ENCODE peak calls at places on chromosomes 7 and 10, in five cellular contexts. W, Y, H, J and T are unnamed samples.
A peak's percentile ranks its signal among the peaks of the same experiment; 100 is the strongest.

GRCh38 chr7:98831641-98832221 is 38.1 kb downstream of the TMEM130 start:
- DNase-seq in W (no peak), Y (peak; percentile 51), H (peak; percentile 7), J (no peak), T (peak; percentile 53)

GRCh38 chr10:112471878-112472487 is 25.0 kb downstream of the VTI1A start:
- DNase-seq in W (no peak), Y (peak; percentile 59), H (peak; percentile 63), J (peak; percentile 20), T (no peak)

GRCh38 chr7:45052011-45052410 is 36.8 kb downstream of the NACAD start:
- DNase-seq in W (no peak), Y (peak; percentile 97), H (no peak), J (no peak), T (no peak)

GRCh38 chr10:14751576-14752330 is 22.9 kb downstream of the FAM107B start:
- DNase-seq in W (no peak), Y (peak; percentile 30), H (peak; percentile 64), J (no peak), T (no peak)

GRCh38 chr7:155009570-155010157 is 6.7 kb upstream of the PAXIP1 start:
- DNase-seq in W (no peak), Y (peak; percentile 61), H (peak; percentile 11), J (no peak), T (peak; percentile 51)

GRCh38 chr10:127407551-127407950 is 141.6 kb upstream of the NPS start:
- DNase-seq in W (no peak), Y (no peak), H (no peak), J (no peak), T (no peak)

GRCh38 chr10:103983367-103983911 is 16.5 kb downstream of the SLK start:
- DNase-seq in W (no peak), Y (peak; percentile 5), H (peak; percentile 14), J (no peak), T (no peak)

GRCh38 chr10:132713421-132714095 is 72.4 kb downstream of the NKX6-2 start:
- DNase-seq in W (no peak), Y (no peak), H (no peak), J (no peak), T (no peak)

GRCh38 chr10:121556918-121557573 is 41.2 kb downstream of the FGFR2 start:
- DNase-seq in W (no peak), Y (no peak), H (no peak), J (no peak), T (no peak)

GRCh38 chr7:126040114-126041045 is 1110.8 kb upstream of the POT1 start:
- DNase-seq in W (no peak), Y (no peak), H (no peak), J (no peak), T (peak; percentile 52)

GRCh38 chr10:110724116-110724701 is 80.1 kb downstream of the RBM20 start:
- DNase-seq in W (no peak), Y (no peak), H (no peak), J (no peak), T (no peak)

GRCh38 chr10:69901623-69902505 is 100.2 kb downstream of the COL13A1 start:
- DNase-seq in W (peak; percentile 31), Y (peak; percentile 82), H (peak; percentile 62), J (peak; percentile 56), T (peak; percentile 79)

GRCh38 chr7:29035044-29035740 is 77.1 kb upstream of the TRIL start:
- DNase-seq in W (no peak), Y (peak; percentile 77), H (peak; percentile 89), J (no peak), T (no peak)

GRCh38 chr7:157875230-157876179 is 538.7 kb downstream of the DNAJB6 start:
- DNase-seq in W (no peak), Y (peak; percentile 70), H (no peak), J (peak; percentile 57), T (peak; percentile 80)

GRCh38 chr10:126670886-126671285 is 393 bp upstream of the C10orf90 start:
- DNase-seq in W (no peak), Y (no peak), H (no peak), J (no peak), T (no peak)

GRCh38 chr7:20598479-20599419 is 16.7 kb upstream of the ABCB5 start:
- DNase-seq in W (no peak), Y (peak; percentile 73), H (peak; percentile 64), J (peak; percentile 51), T (no peak)

GRCh38 chr10:71431945-71432905 is 35.5 kb downstream of the CDH23 start:
- DNase-seq in W (no peak), Y (peak; percentile 25), H (no peak), J (no peak), T (peak; percentile 55)

GRCh38 chr10:61871487-61871886 is 30.0 kb upstream of the ARID5B start:
- DNase-seq in W (no peak), Y (no peak), H (no peak), J (no peak), T (no peak)

GRCh38 chr10:61869772-61870520 is 31.6 kb upstream of the ARID5B start:
- DNase-seq in W (no peak), Y (no peak), H (peak; percentile 50), J (no peak), T (no peak)

GRCh38 chr10:61866700-61867368 is 34.7 kb upstream of the ARID5B start:
- DNase-seq in W (no peak), Y (no peak), H (no peak), J (no peak), T (no peak)

GRCh38 chr10:61870521-61870895 is 31.0 kb upstream of the ARID5B start:
- DNase-seq in W (no peak), Y (no peak), H (no peak), J (no peak), T (no peak)

DNA sequence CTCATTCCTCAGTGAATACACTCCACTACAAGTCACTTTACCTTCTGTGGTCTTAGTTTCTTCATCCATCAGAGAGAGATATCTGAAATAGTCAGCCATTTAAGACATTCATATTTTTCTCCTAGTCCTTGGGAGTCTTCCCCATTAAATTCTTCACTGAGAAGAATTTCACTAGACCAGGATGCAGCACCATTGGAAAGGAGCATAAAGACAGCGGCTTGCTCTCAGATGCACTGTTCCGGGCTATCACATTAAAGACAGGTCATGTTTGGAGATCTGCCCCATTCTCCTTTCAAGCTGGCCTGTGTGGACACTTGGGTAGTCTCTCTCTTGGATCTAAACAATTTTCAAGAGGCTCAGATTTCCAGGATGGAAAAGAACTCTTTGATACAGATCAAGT is 32.2 kb upstream of the ARID5B start:
- DNase-seq in W (no peak), Y (no peak), H (no peak), J (no peak), T (no peak)
- H3K18ac ChIP-seq in W (no peak overlapping the region), Y (no peak overlapping the region), H (peak overlapping the region; percentile 6), J (no peak overlapping the region), T (no peak overlapping the region)

GRCh38 chr7:96497567-96497966 is 175.7 kb upstream of the SLC25A13 start:
- DNase-seq in W (no peak), Y (no peak), H (no peak), J (no peak), T (no peak)

GRCh38 chr7:96499532-96499931 is 177.6 kb upstream of the SLC25A13 start:
- DNase-seq in W (no peak), Y (no peak), H (no peak), J (no peak), T (no peak)

GRCh38 chr7:96495751-96496216 is 173.9 kb upstream of the SLC25A13 start:
- DNase-seq in W (no peak), Y (no peak), H (no peak), J (no peak), T (no peak)

GRCh38 chr7:96503597-96503996 is 181.7 kb upstream of the SLC25A13 start:
- DNase-seq in W (no peak), Y (no peak), H (no peak), J (no peak), T (no peak)

GRCh38 chr7:96501318-96501717 is 179.4 kb upstream of the SLC25A13 start:
- DNase-seq in W (no peak), Y (no peak), H (no peak), J (no peak), T (no peak)
- H3K4me2 ChIP-seq in W (no peak overlapping the region), Y (no peak overlapping the region), H (no peak overlapping the region), J (no peak overlapping the region), T (no peak overlapping the region)

GRCh38 chr7:42096262-42096661 is 140.7 kb downstream of the GLI3 start:
- DNase-seq in W (no peak), Y (no peak), H (no peak), J (no peak), T (no peak)
- H3K4ac ChIP-seq in W (no peak overlapping the region), Y (no peak overlapping the region), H (peak overlapping the region; percentile 60), J (no peak overlapping the region), T (no peak overlapping the region)

GRCh38 chr7:27118580-27118979 is 12.0 kb downstream of the HOXA4 start:
- DNase-seq in W (no peak), Y (no peak), H (no peak), J (no peak), T (no peak)

GRCh38 chr7:27116521-27116946 is 14.0 kb downstream of the HOXA4 start:
- DNase-seq in W (no peak), Y (no peak), H (no peak), J (no peak), T (no peak)

GRCh38 chr7:27117687-27118491 is 12.7 kb downstream of the HOXA4 start:
- DNase-seq in W (no peak), Y (no peak), H (peak; percentile 29), J (no peak), T (peak; percentile 59)

GRCh38 chr7:27116019-27116411 is 13.5 kb upstream of the HOXA2 start:
- DNase-seq in W (no peak), Y (no peak), H (no peak), J (no peak), T (no peak)

GRCh38 chr7:27116962-27117686 is 13.4 kb downstream of the HOXA4 start:
- DNase-seq in W (no peak), Y (no peak), H (no peak), J (no peak), T (no peak)
- H3K18ac ChIP-seq in W (no peak overlapping the region), Y (no peak overlapping the region), H (no peak overlapping the region), J (no peak overlapping the region), T (no peak overlapping the region)

GRCh38 chr10:97025613-97026242 is 160.0 kb downstream of the SLIT1 start:
- DNase-seq in W (no peak), Y (peak; percentile 74), H (peak; percentile 49), J (peak; percentile 60), T (peak; percentile 73)

GRCh38 chr10:97022616-97023015 is 163.1 kb downstream of the SLIT1 start:
- DNase-seq in W (no peak), Y (no peak), H (no peak), J (no peak), T (no peak)

GRCh38 chr10:97023401-97024180 is 162.2 kb downstream of the SLIT1 start:
- DNase-seq in W (no peak), Y (no peak), H (no peak), J (no peak), T (no peak)

GRCh38 chr10:97020452-97021400 is 165.0 kb downstream of the SLIT1 start:
- DNase-seq in W (no peak), Y (no peak), H (no peak), J (peak; percentile 65), T (no peak)

GRCh38 chr10:97024181-97025073 is 161.3 kb downstream of the SLIT1 start:
- DNase-seq in W (no peak), Y (no peak), H (peak; percentile 29), J (no peak), T (no peak)
- H3K4me2 ChIP-seq in W (no peak overlapping the region), Y (no peak overlapping the region), H (peak overlapping the region; percentile 55), J (no peak overlapping the region), T (no peak overlapping the region)